ENCODE peak calls at places on chromosomes 7 and 10, in eight cellular contexts. K is cardiac fibroblast, A is HFF-Myc, O is PC-3, R is psoas muscle, G is ovary, U is dorsolateral prefrontal cortex, P is progenitor cell of endocrine pancreas. V is an unnamed sample.

GRCh38 chr7:129298268-129298893 is 73.6 kb downstream of the AHCYL2 start:
- DNase-seq in K (peak; percentile 58), A (peak; percentile 9), O (peak; percentile 64), R (peak; percentile 25), G (peak; percentile 53), U (no peak), P (no peak), V (no peak)

GRCh38 chr10:6423004-6423403 is 157.1 kb downstream of the PRKCQ start:
- DNase-seq in K (no peak), A (no peak), O (no peak), R (no peak), G (no peak), U (no peak), P (no peak), V (peak; percentile 57)

GRCh38 chr10:16856567-16856966 is 39.3 kb upstream of the RSU1 start:
- DNase-seq in K (peak; percentile 64), A (no peak), O (no peak), R (no peak), G (no peak), U (no peak), P (no peak), V (no peak)

GRCh38 chr10:16902606-16903005 is 85.4 kb upstream of the RSU1 start:
- DNase-seq in K (no peak), A (no peak), O (no peak), R (no peak), G (no peak), U (no peak), P (no peak), V (no peak)

GRCh38 chr7:109663806-109664205 is 1094.1 kb downstream of the DNAJB9 start:
- DNase-seq in K (no peak), A (no peak), O (no peak), R (no peak), G (no peak), U (no peak), P (no peak), V (no peak)

GRCh38 chr7:100632951-100633717 is 8.2 kb downstream of the TFR2 start:
- DNase-seq in K (peak; percentile 27), A (no peak), O (peak; percentile 14), R (peak; percentile 43), G (peak; percentile 44), U (no peak), P (peak; percentile 31), V (no peak)

GRCh38 chr10:104735469-104735868 is 94.4 kb downstream of the SORCS3 start:
- DNase-seq in K (no peak), A (no peak), O (no peak), R (no peak), G (no peak), U (no peak), P (no peak), V (no peak)

GRCh38 chr10:132133005-132133404 is 53.7 kb upstream of the DPYSL4 start:
- DNase-seq in K (no peak), A (peak; percentile 4), O (no peak), R (peak; percentile 12), G (no peak), U (peak; percentile 69), P (no peak), V (no peak)

GRCh38 chr10:18532881-18533535 is 118.4 kb downstream of the NSUN6 start:
- DNase-seq in K (no peak), A (no peak), O (no peak), R (no peak), G (no peak), U (no peak), P (no peak), V (no peak)

DNA sequence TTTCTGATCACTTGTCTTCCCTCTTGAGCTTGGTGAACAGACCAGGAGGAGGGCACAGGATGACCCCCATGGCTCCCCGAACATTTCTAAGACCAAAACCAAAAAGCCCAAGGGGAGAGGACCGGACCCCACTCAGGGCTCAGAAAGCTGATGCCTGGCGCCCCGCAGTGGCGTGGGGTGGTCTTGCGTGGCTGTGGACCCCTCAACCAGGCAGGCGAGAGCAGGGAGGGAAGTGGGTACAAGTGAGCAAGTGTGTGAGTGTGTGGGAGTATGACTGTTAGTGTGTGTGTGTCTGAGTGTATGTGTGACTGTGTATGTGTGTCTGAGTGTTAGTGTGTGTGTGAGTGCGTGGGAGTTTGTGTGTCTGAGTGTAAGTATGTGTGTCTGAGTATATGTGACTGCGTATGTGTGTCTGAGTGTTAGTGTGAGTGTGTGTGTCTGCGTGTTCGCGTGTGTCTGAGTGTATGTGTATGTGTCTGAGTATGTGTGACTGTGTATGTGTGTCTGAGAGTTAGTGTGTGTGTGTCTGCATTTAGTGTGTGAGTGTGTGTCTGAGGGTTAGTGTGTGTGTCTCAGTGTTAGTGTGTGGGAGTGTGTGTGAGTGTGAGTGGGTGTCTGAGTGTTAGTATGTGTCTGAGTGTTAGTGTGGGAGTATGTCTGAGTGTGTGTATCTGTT is 34.0 kb upstream of the INSIG1 start:
- DNase-seq in K (no peak), A (no peak), O (no peak), R (no peak), G (no peak), U (no peak), P (no peak), V (no peak)
- TF ChIP-seq CTCF in K (no peak), A (no peak), O (peak; percentile 16), R (no peak), G (no peak), U (no peak), P (peak; percentile 34), V (peak; percentile 5)

DNA sequence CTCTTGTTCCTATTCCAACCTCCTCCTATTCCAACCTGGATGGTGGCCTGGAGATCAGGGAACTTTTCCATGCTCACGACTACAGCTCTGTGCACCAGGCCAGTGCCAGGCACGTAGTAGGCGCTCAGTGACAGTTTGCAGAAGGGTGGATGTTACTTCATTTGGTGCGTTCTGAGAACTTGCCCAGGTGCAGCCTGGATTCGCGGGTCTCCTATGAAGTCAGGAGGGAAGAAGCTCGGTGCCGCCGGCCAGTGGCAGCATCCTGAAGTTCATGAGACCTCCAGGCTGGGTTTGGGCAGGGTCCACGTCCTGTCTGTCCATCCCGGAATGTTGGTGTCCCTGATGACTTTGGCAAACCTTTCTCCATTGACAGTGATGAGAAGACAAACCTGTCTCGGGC is 21.3 kb downstream of the LHPP start:
- DNase-seq in K (no peak), A (no peak), O (no peak), R (no peak), G (no peak), U (no peak), P (no peak), V (no peak)
- TF ChIP-seq CTCF in K (no peak), A (no peak), O (no peak), R (no peak), G (no peak), U (no peak), P (no peak), V (no peak)

DNA sequence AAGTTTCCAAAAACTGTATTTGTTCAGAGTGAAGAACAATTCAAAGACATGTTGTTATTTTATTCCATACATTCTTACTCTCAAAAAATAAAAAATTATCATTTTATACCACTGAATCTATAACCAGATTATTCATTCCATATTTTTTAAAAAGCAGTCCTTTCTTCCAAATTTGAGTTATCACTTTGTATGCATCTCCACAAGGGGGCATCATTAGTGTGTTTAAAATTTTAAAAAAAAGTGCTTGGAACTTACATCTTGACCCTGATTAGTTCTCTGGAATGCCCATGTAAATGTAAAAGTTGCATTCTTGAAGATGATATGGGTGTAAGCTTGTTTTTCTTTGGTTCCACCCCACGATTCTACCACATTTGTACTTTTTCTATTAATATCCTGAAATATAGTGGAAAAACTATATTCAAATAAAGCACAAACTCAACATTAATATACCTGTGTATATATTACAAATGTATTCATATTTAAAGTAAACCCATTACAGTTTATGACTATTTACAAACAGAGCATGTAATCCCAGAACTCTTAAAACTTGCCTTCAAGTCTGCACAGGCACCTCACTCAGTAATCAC is 144.9 kb downstream of the ELAPOR2 start:
- DNase-seq in K (peak; percentile 43), A (no peak), O (peak; percentile 53), R (no peak), G (no peak), U (no peak), P (no peak), V (no peak)
- TF ChIP-seq CTCF in K (peak; percentile 54), A (peak; percentile 41), O (peak; percentile 72), R (peak; percentile 45), G (no peak), U (peak; percentile 64), P (peak; percentile 62), V (peak; percentile 35)

GRCh38 chr10:101436302-101436701 is 82.3 kb downstream of the BTRC start:
- DNase-seq in K (no peak), A (no peak), O (no peak), R (no peak), G (no peak), U (no peak), P (no peak), V (no peak)

GRCh38 chr10:101444058-101444457 is 90.1 kb downstream of the BTRC start:
- DNase-seq in K (peak; percentile 24), A (no peak), O (peak; percentile 28), R (no peak), G (no peak), U (no peak), P (no peak), V (no peak)

GRCh38 chr10:101442456-101442800 is 88.5 kb downstream of the BTRC start:
- DNase-seq in K (no peak), A (no peak), O (no peak), R (no peak), G (no peak), U (no peak), P (no peak), V (no peak)

GRCh38 chr10:101441539-101442455 is 87.8 kb downstream of the BTRC start:
- DNase-seq in K (peak; percentile 89), A (peak; percentile 44), O (peak; percentile 63), R (no peak), G (no peak), U (no peak), P (no peak), V (peak; percentile 46)

DNA sequence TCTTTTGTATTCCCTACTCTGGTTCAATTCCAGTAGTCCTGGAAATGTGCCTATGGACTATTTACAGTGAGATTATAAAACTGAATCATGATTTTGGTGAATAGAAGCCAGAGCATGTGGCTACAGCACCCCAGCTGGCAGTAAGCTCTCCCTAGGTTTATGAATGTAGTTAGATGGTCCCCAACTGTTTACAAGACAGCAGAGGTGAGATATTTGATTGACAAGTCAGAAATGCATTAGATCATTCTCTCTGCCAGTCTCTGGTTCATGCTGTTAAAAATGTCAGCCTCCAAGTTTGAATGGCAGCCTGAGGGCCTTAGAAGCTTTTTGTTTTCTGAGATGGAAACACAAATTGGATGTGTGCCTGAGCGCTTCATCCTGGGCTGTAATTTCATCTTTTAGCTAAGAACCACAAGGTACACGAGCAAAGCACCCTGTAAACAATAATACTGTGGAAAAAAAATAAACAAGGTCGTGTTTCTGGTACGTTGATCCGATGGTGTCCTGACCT is 85.0 kb downstream of the BTRC start:
- DNase-seq in K (peak; percentile 11), A (no peak), O (peak; percentile 45), R (no peak), G (no peak), U (no peak), P (no peak), V (no peak)
- TF ChIP-seq CTCF in K (no peak), A (no peak), O (no peak), R (no peak), G (no peak), U (no peak), P (no peak), V (no peak)